ENCODE peak calls at places on chromosomes 7 and 10, in nine cellular contexts. I is thoracic aorta; G is upper lobe of left lung; C is CD4-positive, alpha-beta T cell; L is stomach; T is left ventricle myocardium inferior; A is fibroblast of pulmonary artery; K is endothelial cell; J is AG04449. S is an unnamed sample.

GRCh38 chr10:13448216-13448615 is 80.6 kb downstream of the BEND7 start:
- DNase-seq in I (no peak), G (no peak), C (no peak), L (no peak), T (no peak), A (peak; percentile 52), K (no peak), J (no peak), S (no peak)

GRCh38 chr10:34498821-34499220 is 316.3 kb downstream of the PARD3 start:
- DNase-seq in I (no peak), G (no peak), C (no peak), L (no peak), T (no peak), A (peak; percentile 76), K (no peak), J (no peak), S (no peak)

GRCh38 chr7:154777023-154777422 is 225.9 kb downstream of the PAXIP1 start:
- DNase-seq in I (no peak), G (no peak), C (no peak), L (no peak), T (no peak), A (no peak), K (no peak), J (no peak), S (no peak)

GRCh38 chr7:90660819-90661218 is 64.7 kb downstream of the CDK14 start:
- DNase-seq in I (no peak), G (no peak), C (no peak), L (no peak), T (no peak), A (no peak), K (no peak), J (no peak), S (no peak)

GRCh38 chr7:111029574-111030357 is 61.2 kb upstream of the LRRN3 start:
- DNase-seq in I (peak; percentile 4), G (peak; percentile 32), C (peak; percentile 20), L (no peak), T (no peak), A (peak; percentile 63), K (no peak), J (no peak), S (peak; percentile 11)

GRCh38 chr7:41268874-41269273 is 434.0 kb downstream of the INHBA start:
- DNase-seq in I (no peak), G (no peak), C (no peak), L (no peak), T (no peak), A (no peak), K (no peak), J (no peak), S (no peak)

GRCh38 chr10:99560277-99561126 is 27.8 kb downstream of the NKX2-3 start:
- DNase-seq in I (no peak), G (peak; percentile 44), C (no peak), L (peak; percentile 42), T (no peak), A (peak; percentile 60), K (peak; percentile 70), J (no peak), S (peak; percentile 50)

GRCh38 chr10:116974442-116975005 is 30.5 kb downstream of the SHTN1 start:
- DNase-seq in I (no peak), G (no peak), C (no peak), L (no peak), T (no peak), A (peak; percentile 91), K (no peak), J (peak; percentile 69), S (no peak)

GRCh38 chr7:135181929-135182678 is 11.6 kb upstream of the CYREN start:
- DNase-seq in I (no peak), G (no peak), C (no peak), L (peak; percentile 22), T (no peak), A (no peak), K (no peak), J (no peak), S (no peak)

GRCh38 chr7:336810-337566 is 47.0 kb downstream of the FOXL3 start:
- DNase-seq in I (no peak), G (no peak), C (no peak), L (no peak), T (no peak), A (no peak), K (no peak), J (no peak), S (no peak)

GRCh38 chr7:74165867-74166593 is 8.1 kb upstream of the EIF4H start:
- DNase-seq in I (no peak), G (no peak), C (no peak), L (no peak), T (no peak), A (no peak), K (no peak), J (no peak), S (no peak)

DNA sequence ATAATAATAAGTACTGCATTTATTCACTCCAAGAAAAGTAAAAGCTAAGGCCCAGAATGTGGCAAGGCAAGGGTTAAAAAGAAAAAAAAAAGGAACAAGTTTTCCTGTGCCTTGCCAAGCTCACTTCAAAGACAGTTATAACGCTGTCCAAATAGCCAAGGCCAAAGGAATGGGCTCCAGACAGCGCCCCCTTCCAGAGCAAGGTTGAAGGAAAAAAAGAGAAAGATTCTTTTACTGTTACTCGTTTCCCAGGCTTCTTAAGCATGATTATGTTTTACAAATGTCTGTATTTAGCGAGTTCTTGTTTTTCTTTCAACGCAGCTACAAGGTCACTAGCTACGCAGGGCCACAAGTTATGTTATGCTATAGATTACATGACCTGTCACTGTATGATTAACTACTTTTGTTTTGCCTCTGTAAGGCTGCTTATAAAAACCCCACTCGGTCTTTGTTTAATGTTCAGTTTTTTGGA is 9.1 kb upstream of the EIF4H start:
- DNase-seq in I (no peak), G (no peak), C (no peak), L (no peak), T (no peak), A (peak; percentile 34), K (peak; percentile 51), J (no peak), S (no peak)
- TF ChIP-seq CTCF in I (no peak), G (no peak), C (no peak), L (no peak), T (peak; percentile 33), A (peak; percentile 50), K (peak; percentile 31), J (peak; percentile 34), S (no peak)

DNA sequence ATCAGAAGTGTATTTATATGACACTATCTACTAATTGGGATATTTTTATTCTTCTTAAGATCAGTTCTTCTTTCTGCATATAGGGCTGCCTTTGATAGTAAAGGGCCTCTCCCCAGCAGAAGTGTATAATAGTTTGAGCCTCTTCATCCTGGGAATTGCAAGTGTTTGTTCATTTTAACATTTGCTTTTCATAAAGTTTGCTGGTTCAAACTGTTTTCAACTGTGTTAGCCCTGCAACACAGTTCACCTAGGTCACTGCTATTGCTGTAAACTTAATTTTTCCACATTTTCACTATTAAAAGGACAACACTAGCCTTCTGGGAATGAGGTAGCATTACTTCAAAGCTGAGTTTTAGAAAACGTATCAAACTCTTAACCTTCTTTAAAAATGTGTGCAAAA is 2.8 kb downstream of the JAZF1 start:
- DNase-seq in I (no peak), G (no peak), C (no peak), L (no peak), T (no peak), A (no peak), K (no peak), J (no peak), S (no peak)
- TF ChIP-seq CTCF in I (no peak), G (no peak), C (no peak), L (no peak), T (no peak), A (no peak), K (no peak), J (no peak), S (no peak)

DNA sequence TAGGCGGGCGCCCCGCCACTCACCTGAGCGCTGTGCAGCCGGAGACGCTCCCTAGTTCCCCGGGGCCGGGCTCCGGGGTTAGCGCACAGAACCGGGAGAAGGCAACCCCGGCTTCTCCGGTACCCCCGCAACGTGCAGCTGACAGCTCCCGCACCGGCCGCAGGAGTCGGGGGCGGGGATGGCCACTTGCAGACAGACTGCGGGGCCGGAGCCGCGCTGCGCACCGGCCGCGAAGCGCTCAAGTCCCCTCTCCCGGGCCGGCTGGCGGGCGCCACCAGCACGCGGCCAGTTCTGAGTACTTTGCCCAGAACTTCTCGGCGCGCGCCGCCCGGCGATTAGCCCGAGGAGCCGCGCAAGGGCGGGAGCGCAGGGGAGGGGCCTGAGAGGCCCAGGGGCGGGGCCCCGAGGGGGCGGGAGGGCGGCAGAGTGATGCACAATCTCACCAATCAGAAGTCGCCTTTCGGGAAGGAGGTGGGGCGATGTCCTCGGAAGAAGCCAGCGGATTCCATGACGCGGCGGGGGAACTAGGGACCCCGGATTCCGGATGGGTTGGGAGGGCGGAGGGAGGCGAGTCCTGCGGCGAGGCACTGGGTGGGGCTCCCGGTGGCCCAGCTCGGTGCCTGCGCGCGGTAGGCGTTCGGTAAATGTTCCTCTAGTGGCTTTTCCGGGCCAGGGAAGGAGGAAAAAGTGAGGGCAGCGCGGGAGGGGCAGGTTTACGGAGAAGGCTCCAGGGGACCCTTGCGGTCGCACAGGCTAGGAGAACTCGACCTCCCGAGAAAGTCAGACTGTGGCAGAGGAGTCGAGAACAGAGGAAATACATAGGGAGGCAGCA is at the start of gene OSBPL3:
- DNase-seq in I (peak; percentile 72), G (peak; percentile 96), C (peak; percentile 90), L (peak; percentile 95), T (peak; percentile 92), A (peak; percentile 96), K (peak; percentile 94), J (peak; percentile 66), S (peak; percentile 96)
- TF ChIP-seq CTCF in I (no peak), G (no peak), C (peak; percentile 6), L (no peak), T (no peak), A (no peak), K (no peak), J (no peak), S (peak; percentile 40)

DNA sequence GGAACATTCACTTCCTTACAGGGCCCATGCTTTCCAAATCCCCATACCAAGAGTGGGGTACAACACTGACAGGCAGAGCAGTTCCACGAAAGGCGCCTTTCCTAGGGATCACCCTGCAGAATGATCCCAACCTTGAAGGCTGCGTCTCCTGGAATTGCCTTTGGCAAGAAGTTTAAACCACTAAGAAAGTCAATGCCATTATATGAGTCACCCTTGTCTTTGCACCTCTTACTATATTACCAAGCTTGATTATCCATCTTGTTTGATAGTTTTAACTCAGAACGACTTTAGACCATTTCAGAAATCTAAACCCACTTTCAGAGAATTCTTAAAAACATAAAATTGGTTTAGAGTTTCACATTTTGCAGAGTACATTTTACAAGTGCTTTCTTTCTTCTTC is 282.1 kb downstream of the ARHGAP12 start:
- DNase-seq in I (no peak), G (no peak), C (no peak), L (no peak), T (no peak), A (no peak), K (no peak), J (no peak), S (no peak)
- TF ChIP-seq CTCF in I (no peak), G (no peak), C (no peak), L (no peak), T (no peak), A (no peak), K (no peak), J (no peak), S (no peak)

GRCh38 chr10:18689498-18689897 is 30.3 kb downstream of the ARL5B start:
- DNase-seq in I (no peak), G (no peak), C (no peak), L (no peak), T (no peak), A (peak; percentile 62), K (no peak), J (no peak), S (no peak)
- TF ChIP-seq CTCF in I (no peak), G (no peak), C (no peak), L (no peak), T (peak; percentile 53), A (peak; percentile 42), K (no peak), J (no peak), S (no peak)

GRCh38 chr10:1050555-1050954 is 1.6 kb upstream of the IDI1 start:
- DNase-seq in I (no peak), G (peak; percentile 82), C (peak; percentile 64), L (no peak), T (no peak), A (no peak), K (no peak), J (no peak), S (no peak)
- TF ChIP-seq CTCF in I (no peak), G (no peak), C (no peak), L (no peak), T (no peak), A (no peak), K (no peak), J (no peak), S (no peak)